ENCODE peak calls at places on chromosomes 16 and 17, in six cellular contexts. K is heart left ventricle, W is cardiac muscle cell, L is brain microvascular endothelial cell, Y is astrocyte of the spinal cord, H is GM23338. E is an unnamed sample.

GRCh38 chr17:79750650-79751545 is 20.2 kb downstream of the ENPP7 start:
- DNase-seq in K (no peak), W (no peak), L (no peak), Y (no peak), H (no peak), E (peak; percentile 29)

GRCh38 chr17:42291136-42291535 is 2.8 kb downstream of the STAT5A start:
- DNase-seq in K (no peak), W (no peak), L (no peak), Y (no peak), H (no peak), E (no peak)

GRCh38 chr17:8095361-8095760 is 7.8 kb upstream of the ALOX12B start:
- DNase-seq in K (no peak), W (no peak), L (no peak), Y (no peak), H (no peak), E (no peak)

GRCh38 chr17:28494445-28495188 is 11.5 kb upstream of the FOXN1 start:
- DNase-seq in K (peak; percentile 69), W (peak; percentile 76), L (peak; percentile 41), Y (peak; percentile 49), H (peak; percentile 86), E (peak; percentile 50)

GRCh38 chr16:70453891-70454220 is 539 bp upstream of the FCSK start:
- DNase-seq in K (no peak), W (no peak), L (no peak), Y (no peak), H (peak; percentile 82), E (no peak)

GRCh38 chr17:16148596-16148995 is 66.7 kb downstream of the NCOR1 start:
- DNase-seq in K (no peak), W (no peak), L (no peak), Y (no peak), H (no peak), E (no peak)

GRCh38 chr17:38912221-38912813 is 13.1 kb upstream of the LASP1NB start:
- DNase-seq in K (peak; percentile 79), W (peak; percentile 85), L (no peak), Y (no peak), H (no peak), E (no peak)

GRCh38 chr17:78929908-78930775 is 5.0 kb upstream of the TIMP2 start:
- DNase-seq in K (peak; percentile 56), W (no peak), L (no peak), Y (no peak), H (no peak), E (no peak)

GRCh38 chr17:18059283-18059682 is 20.1 kb downstream of the GID4 start:
- DNase-seq in K (no peak), W (no peak), L (no peak), Y (no peak), H (no peak), E (peak; percentile 90)

GRCh38 chr17:79752175-79752574 is 21.4 kb downstream of the ENPP7 start:
- DNase-seq in K (no peak), W (no peak), L (no peak), Y (no peak), H (no peak), E (no peak)

GRCh38 chr17:45740553-45741330 is 43.4 kb upstream of the CRHR1 start:
- DNase-seq in K (peak; percentile 62), W (peak; percentile 18), L (peak; percentile 12), Y (peak; percentile 9), H (peak; percentile 97), E (peak; percentile 52)

GRCh38 chr17:72661093-72661944 is 431.2 kb downstream of the SLC39A11 start:
- DNase-seq in K (no peak), W (no peak), L (no peak), Y (no peak), H (no peak), E (peak; percentile 97)

GRCh38 chr17:6574689-6575595 is 18.6 kb upstream of the PITPNM3 start:
- DNase-seq in K (peak; percentile 57), W (peak; percentile 76), L (peak; percentile 69), Y (peak; percentile 37), H (no peak), E (peak; percentile 55)

GRCh38 chr17:57988301-57989010 is 402 bp upstream of the VEZF1 start:
- DNase-seq in K (peak; percentile 84), W (peak; percentile 75), L (peak; percentile 28), Y (peak; percentile 74), H (peak; percentile 67), E (peak; percentile 39)

GRCh38 chr17:81517339-81518112 is 4.9 kb upstream of the ACTG1 start:
- DNase-seq in K (peak; percentile 34), W (no peak), L (no peak), Y (no peak), H (peak; percentile 64), E (no peak)

GRCh38 chr17:81518113-81518784 is 5.7 kb upstream of the ACTG1 start:
- DNase-seq in K (peak; percentile 20), W (peak; percentile 29), L (no peak), Y (no peak), H (peak; percentile 52), E (no peak)

GRCh38 chr17:81515530-81516041 is 3.0 kb upstream of the ACTG1 start:
- DNase-seq in K (peak; percentile 45), W (no peak), L (no peak), Y (no peak), H (no peak), E (no peak)

GRCh38 chr17:81516439-81516838 is 3.8 kb upstream of the ACTG1 start:
- DNase-seq in K (peak; percentile 21), W (no peak), L (no peak), Y (no peak), H (no peak), E (no peak)

GRCh38 chr17:81517009-81517338 is 4.4 kb upstream of the ACTG1 start:
- DNase-seq in K (peak; percentile 21), W (no peak), L (no peak), Y (no peak), H (no peak), E (no peak)
- H3K4me3 ChIP-seq in K (peak overlapping the region; percentile 98), W (no peak overlapping the region), L (peak overlapping the region; percentile 82), Y (peak overlapping the region; percentile 72), H (no peak overlapping the region), E (no peak overlapping the region)

GRCh38 chr16:27225536-27226360 is 22.4 kb downstream of the KDM8 start:
- DNase-seq in K (peak; percentile 22), W (no peak), L (no peak), Y (no peak), H (no peak), E (no peak)
- TF ChIP-seq CTCF in K (no peak), W (no peak), L (peak; percentile 15), Y (peak; percentile 6), H (no peak), E (peak; percentile 5)

GRCh38 chr17:1413281-1413791 is 13.3 kb upstream of the YWHAE start:
- DNase-seq in K (peak; percentile 88), W (peak; percentile 86), L (peak; percentile 77), Y (peak; percentile 82), H (no peak), E (peak; percentile 60)
- H3K4me3 ChIP-seq in K (no peak overlapping the region), W (no peak overlapping the region), L (no peak overlapping the region), Y (no peak overlapping the region), H (no peak overlapping the region), E (no peak overlapping the region)

GRCh38 chr16:28977703-28978641 is 3.4 kb downstream of the SPNS1 start:
- DNase-seq in K (no peak), W (no peak), L (no peak), Y (no peak), H (peak; percentile 81), E (peak; percentile 23)

GRCh38 chr16:28975158-28975603 is 603 bp downstream of the SPNS1 start:
- DNase-seq in K (peak; percentile 31), W (peak; percentile 2), L (no peak), Y (no peak), H (no peak), E (no peak)

GRCh38 chr16:28974437-28975157 is at the start of gene SPNS1:
- DNase-seq in K (peak; percentile 99), W (peak; percentile 98), L (peak; percentile 98), Y (peak; percentile 97), H (peak; percentile 99), E (peak; percentile 83)

DNA sequence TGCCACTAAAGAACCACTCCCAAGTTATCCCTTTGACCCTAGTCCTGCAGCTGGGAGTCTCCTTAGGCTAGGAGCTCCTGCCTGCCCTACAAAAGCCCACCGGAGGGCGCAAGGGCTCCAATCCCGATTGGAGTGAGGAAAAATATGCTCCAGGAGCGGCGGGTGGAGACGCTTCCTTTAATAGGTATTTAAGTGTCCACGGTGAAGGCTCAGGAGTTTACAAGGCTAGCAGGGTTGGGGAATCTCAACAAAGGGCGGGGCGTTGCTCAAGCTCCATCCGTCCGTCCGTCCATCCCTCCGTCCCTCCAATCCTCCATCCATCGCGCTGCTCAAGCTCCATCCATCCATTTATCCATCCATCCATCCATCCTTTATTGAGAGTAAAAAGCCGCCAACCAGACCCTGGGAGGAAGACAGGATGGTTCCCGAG is 556 bp upstream of the SPNS1 start:
- DNase-seq in K (peak; percentile 59), W (peak; percentile 79), L (peak; percentile 62), Y (peak; percentile 72), H (peak; percentile 85), E (peak; percentile 54)
- TF ChIP-seq CTCF in K (peak; percentile 70), W (peak; percentile 88), L (peak; percentile 92), Y (peak; percentile 86), H (peak; percentile 73), E (peak; percentile 56)

GRCh38 chr16:3087836-3088235 is 11.3 kb downstream of the ZSCAN10 start:
- DNase-seq in K (peak; percentile 73), W (no peak), L (no peak), Y (no peak), H (peak; percentile 27), E (no peak)
- H3K4me3 ChIP-seq in K (peak overlapping the region; percentile 57), W (no peak overlapping the region), L (no peak overlapping the region), Y (no peak overlapping the region), H (no peak overlapping the region), E (no peak overlapping the region)

DNA sequence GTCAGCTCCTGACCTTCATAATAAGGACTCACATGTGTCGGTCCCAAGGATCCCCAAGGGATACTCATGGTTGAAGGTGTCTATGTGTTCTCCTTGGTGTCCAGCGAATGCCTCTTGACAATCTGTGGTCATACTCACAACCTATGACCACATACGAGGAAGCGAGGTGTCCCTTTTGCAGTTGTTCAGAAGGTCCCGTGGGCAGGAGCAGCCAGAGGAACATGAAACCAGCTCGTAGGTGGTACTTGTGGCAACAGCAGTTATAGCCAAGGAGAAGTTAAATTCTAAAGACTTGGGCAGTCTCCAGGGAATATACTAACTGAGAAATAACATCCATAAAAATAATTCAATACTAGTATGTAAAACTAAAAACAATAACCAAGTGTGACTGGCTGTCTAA is 685.3 kb downstream of the WWOX start:
- DNase-seq in K (no peak), W (no peak), L (no peak), Y (no peak), H (no peak), E (no peak)
- TF ChIP-seq CTCF in K (no peak), W (no peak), L (no peak), Y (no peak), H (no peak), E (no peak)

GRCh38 chr17:77450742-77451270 is 310.0 kb downstream of the SEC14L1 start:
- DNase-seq in K (no peak), W (no peak), L (no peak), Y (no peak), H (no peak), E (no peak)

GRCh38 chr17:77453613-77454559 is 313.1 kb downstream of the SEC14L1 start:
- DNase-seq in K (peak; percentile 57), W (peak; percentile 57), L (no peak), Y (no peak), H (no peak), E (peak; percentile 78)

GRCh38 chr17:77451271-77451893 is 310.6 kb downstream of the SEC14L1 start:
- DNase-seq in K (peak; percentile 85), W (peak; percentile 89), L (peak; percentile 49), Y (peak; percentile 87), H (peak; percentile 95), E (no peak)

GRCh38 chr17:77449908-77450741 is 309.4 kb downstream of the SEC14L1 start:
- DNase-seq in K (peak; percentile 91), W (peak; percentile 86), L (peak; percentile 71), Y (peak; percentile 71), H (peak; percentile 62), E (peak; percentile 44)

GRCh38 chr17:77451894-77452852 is 311.4 kb downstream of the SEC14L1 start:
- DNase-seq in K (peak; percentile 84), W (peak; percentile 84), L (peak; percentile 63), Y (peak; percentile 79), H (peak; percentile 86), E (peak; percentile 55)
- H3K4me3 ChIP-seq in K (peak overlapping the region; percentile 69), W (peak overlapping the region; percentile 43), L (peak overlapping the region; percentile 58), Y (peak overlapping the region; percentile 44), H (peak overlapping the region; percentile 92), E (peak overlapping the region; percentile 31)